ENCODE peak calls at places on chromosomes 13 and 19, in nine cellular contexts. V is tibial nerve, M is SK-N-SH, Y is ovary, L is A549, P is transverse colon, H is stomach, R is K562, B is H1. K is an unnamed sample. For H3K4me1, the result is how much of the 10 kb centered on the place peaks cover.

GRCh38 chr13:113448885-113449692 is 4.2 kb downstream of the ADPRHL1 start:
- DNase-seq in V (peak), M (no peak), Y (peak), L (peak), P (peak), H (peak), R (peak), B (no peak), K (no peak)

GRCh38 chr13:41568990-41569387 is 111.6 kb downstream of the RGCC start:
- DNase-seq in V (no peak), M (no peak), Y (no peak), L (no peak), P (no peak), H (no peak), R (no peak), B (no peak), K (no peak)

GRCh38 chr13:34926513-34926912 is 15.6 kb upstream of the NBEA start:
- DNase-seq in V (no peak), M (no peak), Y (no peak), L (peak), P (no peak), H (no peak), R (no peak), B (no peak), K (no peak)

GRCh38 chr19:56111601-56112312 is 9.3 kb downstream of the ZNF787 start:
- DNase-seq in V (no peak), M (peak), Y (no peak), L (no peak), P (peak), H (peak), R (no peak), B (no peak), K (peak)

GRCh38 chr19:35044317-35045117 is 3.0 kb downstream of the HPN start:
- DNase-seq in V (peak), M (peak), Y (peak), L (peak), P (peak), H (peak), R (peak), B (no peak), K (no peak)

GRCh38 chr13:101554420-101555125 is 102.1 kb downstream of the ITGBL1 start:
- DNase-seq in V (no peak), M (no peak), Y (no peak), L (no peak), P (no peak), H (no peak), R (no peak), B (no peak), K (no peak)

GRCh38 chr19:53771133-53771532 is 53.0 kb downstream of the NLRP12 start:
- DNase-seq in V (no peak), M (no peak), Y (no peak), L (no peak), P (no peak), H (no peak), R (no peak), B (no peak), K (no peak)

GRCh38 chr19:52689804-52690394 is 44.9 kb downstream of the ZNF611 start:
- DNase-seq in V (peak), M (peak), Y (peak), L (no peak), P (peak), H (peak), R (peak), B (no peak), K (peak)

GRCh38 chr13:75469087-75469486 is 12.9 kb downstream of the TBC1D4 start:
- DNase-seq in V (no peak), M (no peak), Y (no peak), L (no peak), P (no peak), H (no peak), R (peak), B (no peak), K (no peak)

GRCh38 chr19:38202504-38202903 is 21.5 kb downstream of the DPF1 start:
- DNase-seq in V (no peak), M (no peak), Y (no peak), L (no peak), P (no peak), H (no peak), R (no peak), B (no peak), K (no peak)

GRCh38 chr19:18514800-18515682 is 6.8 kb downstream of the ELL start:
- DNase-seq in V (peak), M (no peak), Y (peak), L (peak), P (peak), H (peak), R (no peak), B (no peak), K (no peak)

GRCh38 chr13:42815686-42816085 is 34.3 kb downstream of the FAM216B start:
- DNase-seq in V (no peak), M (no peak), Y (no peak), L (no peak), P (no peak), H (no peak), R (no peak), B (no peak), K (no peak)

GRCh38 chr13:40485611-40486517 is 180.6 kb downstream of the FOXO1 start:
- DNase-seq in V (no peak), M (no peak), Y (no peak), L (no peak), P (no peak), H (no peak), R (no peak), B (no peak), K (no peak)

GRCh38 chr19:5445667-5446066 is 9.6 kb upstream of the ZNRF4 start:
- DNase-seq in V (no peak), M (no peak), Y (no peak), L (peak), P (no peak), H (no peak), R (peak), B (no peak), K (no peak)

GRCh38 chr13:46523972-46524737 is 28.8 kb upstream of the LRCH1 start:
- DNase-seq in V (no peak), M (no peak), Y (no peak), L (no peak), P (no peak), H (no peak), R (no peak), B (no peak), K (no peak)

GRCh38 chr13:99979453-99980200 is 2.0 kb upstream of the ZIC2 start:
- DNase-seq in V (no peak), M (peak), Y (no peak), L (peak), P (no peak), H (peak), R (no peak), B (no peak), K (peak)

GRCh38 chr13:23509781-23510543 is 60.2 kb upstream of the TNFRSF19 start:
- DNase-seq in V (no peak), M (no peak), Y (no peak), L (no peak), P (no peak), H (no peak), R (no peak), B (no peak), K (no peak)

GRCh38 chr13:66914155-66914554 is 316.0 kb downstream of the PCDH9 start:
- DNase-seq in V (no peak), M (no peak), Y (no peak), L (no peak), P (no peak), H (no peak), R (no peak), B (no peak), K (no peak)

GRCh38 chr13:35393886-35394285 is 82.6 kb downstream of the MAB21L1 start:
- DNase-seq in V (no peak), M (no peak), Y (no peak), L (no peak), P (no peak), H (no peak), R (no peak), B (no peak), K (no peak)

GRCh38 chr19:35830986-35831385 is 18.3 kb upstream of the PRODH2 start:
- DNase-seq in V (no peak), M (no peak), Y (no peak), L (no peak), P (no peak), H (no peak), R (no peak), B (no peak), K (no peak)

GRCh38 chr13:36431204-36432105 is 840 bp upstream of the CCNA1 start:
- DNase-seq in V (no peak), M (no peak), Y (no peak), L (no peak), P (no peak), H (no peak), R (no peak), B (no peak), K (no peak)

GRCh38 chr19:55165952-55166529 is 372 bp downstream of the DNAAF3 start:
- DNase-seq in V (no peak), M (peak), Y (peak), L (peak), P (peak), H (peak), R (peak), B (no peak), K (no peak)

GRCh38 chr13:75776550-75776949 is 140.4 kb downstream of the LMO7 start:
- DNase-seq in V (no peak), M (no peak), Y (no peak), L (no peak), P (no peak), H (no peak), R (no peak), B (no peak), K (no peak)

GRCh38 chr13:100650321-100650720 is 24.3 kb downstream of the TMTC4 start:
- DNase-seq in V (no peak), M (no peak), Y (no peak), L (no peak), P (no peak), H (no peak), R (no peak), B (no peak), K (no peak)

GRCh38 chr13:41960195-41960699 is 662 bp downstream of the VWA8 start:
- DNase-seq in V (no peak), M (no peak), Y (no peak), L (no peak), P (peak), H (no peak), R (no peak), B (no peak), K (no peak)

GRCh38 chr19:35559281-35559659 is 4.2 kb downstream of the ATP4A start:
- DNase-seq in V (no peak), M (no peak), Y (no peak), L (no peak), P (no peak), H (no peak), R (no peak), B (no peak), K (no peak)

GRCh38 chr13:37187611-37188010 is 82.1 kb upstream of the CSNK1A1L start:
- DNase-seq in V (no peak), M (no peak), Y (no peak), L (no peak), P (no peak), H (no peak), R (no peak), B (no peak), K (no peak)

GRCh38 chr13:23898101-23898500 is 799 bp upstream of the C1QTNF9B start:
- DNase-seq in V (no peak), M (no peak), Y (peak), L (no peak), P (peak), H (no peak), R (no peak), B (no peak), K (no peak)

GRCh38 chr19:7534531-7534980 is 961 bp upstream of the PNPLA6 start:
- DNase-seq in V (peak), M (peak), Y (peak), L (peak), P (peak), H (peak), R (peak), B (peak), K (no peak)

GRCh38 chr13:88565566-88565965 is 894.4 kb downstream of the SLITRK5 start:
- DNase-seq in V (no peak), M (peak), Y (no peak), L (no peak), P (no peak), H (no peak), R (no peak), B (no peak), K (no peak)

GRCh38 chr19:51016798-51017683 is 2.5 kb downstream of the KLK10 start:
- DNase-seq in V (peak), M (peak), Y (peak), L (peak), P (peak), H (peak), R (peak), B (peak), K (no peak)

GRCh38 chr19:35261356-35262100 is 7.2 kb upstream of the USF2 start:
- DNase-seq in V (no peak), M (no peak), Y (no peak), L (no peak), P (no peak), H (peak), R (no peak), B (no peak), K (no peak)

GRCh38 chr19:5536337-5536894 is 31.3 kb downstream of the TINCR start:
- DNase-seq in V (no peak), M (peak), Y (peak), L (peak), P (no peak), H (peak), R (peak), B (peak), K (no peak)

GRCh38 chr19:10565028-10565566 is 713 bp downstream of the KRI1 start:
- DNase-seq in V (peak), M (peak), Y (peak), L (peak), P (peak), H (peak), R (peak), B (no peak), K (peak)
- TF ChIP-seq EP300 in V (no peak), M (no peak), Y (no peak), L (no peak), P (no peak), H (no peak), R (no peak), B (no peak), K (no peak)

DNA sequence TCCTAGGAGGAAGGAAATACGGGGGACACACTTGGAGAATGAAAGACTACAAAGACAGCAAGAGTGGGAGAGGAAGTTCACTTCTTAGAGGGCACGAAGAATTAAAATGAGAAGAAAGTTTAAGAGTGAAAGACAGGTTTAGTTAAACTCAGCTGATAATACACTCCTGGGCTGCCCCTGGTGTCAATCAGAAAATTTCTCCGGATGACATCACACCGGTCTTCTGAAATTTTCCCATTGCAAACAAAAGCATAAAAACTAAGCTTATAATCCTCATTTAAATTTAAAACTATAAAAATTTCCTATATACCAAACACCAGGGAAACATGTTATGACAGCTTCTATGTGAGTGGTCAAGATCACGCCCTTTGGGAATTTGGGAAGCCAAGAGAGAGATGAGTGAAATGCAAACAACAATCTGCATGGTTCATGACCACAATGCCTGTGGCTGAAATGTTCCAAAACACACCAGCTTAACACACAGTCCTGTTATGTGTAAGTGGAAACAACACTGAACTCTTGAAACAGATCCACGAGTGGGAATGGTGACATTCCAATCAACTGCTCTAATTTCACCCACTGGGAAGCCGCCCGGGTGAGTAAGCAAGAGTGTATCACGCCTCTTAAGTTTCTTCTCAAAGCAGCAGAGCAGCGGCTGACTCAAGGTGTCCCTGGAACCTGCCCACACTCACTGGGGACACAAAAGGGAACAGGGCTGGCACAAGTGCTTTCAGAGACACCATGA is 49.0 kb downstream of the BRD4 start:
- DNase-seq in V (no peak), M (no peak), Y (peak), L (no peak), P (no peak), H (no peak), R (no peak), B (no peak), K (no peak)
- H3K4me1 ChIP-seq in V (half or more), M (half or more), Y (half or more), L (half or more), P (half or more), H (half or more), R (half or more), B (under half), K (half or more)

DNA sequence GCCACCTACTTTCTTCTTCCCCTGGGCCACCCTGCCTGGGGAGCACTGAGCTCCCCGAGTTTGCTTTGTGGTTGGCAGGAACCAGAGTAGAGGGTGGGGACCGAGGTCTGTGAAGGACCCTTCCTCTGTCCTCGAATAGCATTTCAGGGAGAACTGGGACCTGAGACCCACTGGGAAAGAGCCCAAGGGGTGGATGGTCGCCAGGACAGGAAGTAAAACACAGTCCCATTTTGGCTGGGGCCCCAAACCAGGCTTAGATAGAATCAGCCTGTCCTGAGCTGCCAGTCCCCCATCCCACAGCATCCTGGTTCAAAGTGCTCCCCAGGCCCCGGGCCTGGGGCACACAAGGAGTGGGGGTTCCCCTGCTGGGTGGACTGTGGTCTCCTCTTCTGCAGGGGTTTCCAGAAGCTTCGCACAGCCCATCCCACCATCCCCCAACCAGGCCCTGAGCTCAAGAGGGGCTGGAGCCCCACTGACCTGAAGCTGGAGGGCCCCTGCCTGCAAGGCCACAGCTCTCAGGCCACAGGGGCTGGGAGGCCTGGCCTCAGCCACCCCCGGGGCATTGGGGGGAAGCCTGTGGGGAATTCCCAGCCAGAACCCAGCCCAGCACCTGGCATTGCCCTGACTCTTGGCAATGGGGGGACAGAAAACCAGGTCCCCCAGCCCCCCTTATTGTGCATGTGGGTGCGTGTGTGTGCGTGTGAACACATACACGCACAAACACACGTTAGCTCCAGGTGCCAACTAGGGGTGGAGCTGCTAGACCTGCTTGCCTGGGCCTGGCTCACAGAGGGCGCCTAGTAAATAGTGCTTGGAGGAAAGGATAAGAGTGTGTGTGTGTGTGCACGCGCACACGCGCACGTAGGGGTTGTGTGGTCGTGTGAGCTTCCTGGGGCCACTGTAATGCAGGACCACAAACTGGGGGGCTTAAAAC is 994 bp upstream of the MKNK2 start:
- DNase-seq in V (no peak), M (no peak), Y (peak), L (no peak), P (peak), H (peak), R (no peak), B (no peak), K (peak)
- H3K4me3 ChIP-seq in V (peak), M (no peak), Y (peak), L (peak), P (peak), H (peak), R (peak), B (no peak), K (peak)

DNA sequence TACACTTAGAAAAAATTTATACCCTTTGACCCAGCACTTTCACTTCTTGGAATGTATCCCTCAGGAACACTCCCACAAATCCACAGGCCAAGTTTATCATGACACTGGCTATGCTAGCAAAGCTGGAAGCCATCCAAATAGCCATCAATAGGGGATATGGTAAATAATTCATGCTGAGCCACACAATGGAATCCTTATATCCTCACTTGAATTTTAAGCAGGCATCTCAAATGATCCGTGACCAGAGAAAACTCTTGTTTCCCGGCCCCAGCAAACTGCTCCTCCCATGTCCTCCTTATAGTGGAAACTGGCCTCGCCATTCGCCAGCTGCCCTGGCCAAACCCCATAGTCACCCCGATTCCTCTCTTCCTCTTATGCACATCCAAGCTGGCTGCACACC is 37.6 kb downstream of the GRIK5 start:
- DNase-seq in V (no peak), M (no peak), Y (no peak), L (no peak), P (no peak), H (no peak), R (no peak), B (peak), K (no peak)
- TF ChIP-seq EP300 in V (no peak), M (no peak), Y (no peak), L (no peak), P (no peak), H (no peak), R (no peak), B (no peak), K (no peak)

GRCh38 chr19:46497773-46498172 is 2.1 kb upstream of the PNMA8B start:
- DNase-seq in V (no peak), M (no peak), Y (no peak), L (peak), P (no peak), H (no peak), R (no peak), B (no peak), K (no peak)
- H3K4me1 ChIP-seq in V (under half), M (under half), Y (under half), L (under half), P (under half), H (under half), R (under half), B (under half), K (under half)

GRCh38 chr13:97109841-97110492 is 112.2 kb upstream of the MBNL2 start:
- DNase-seq in V (peak), M (peak), Y (peak), L (peak), P (peak), H (peak), R (peak), B (peak), K (peak)
- H3K4me3 ChIP-seq in V (no peak), M (no peak), Y (no peak), L (no peak), P (no peak), H (peak), R (no peak), B (no peak), K (peak)

GRCh38 chr13:111912991-111913781 is 153.8 kb upstream of the SOX1 start:
- DNase-seq in V (no peak), M (no peak), Y (no peak), L (no peak), P (no peak), H (no peak), R (no peak), B (no peak), K (peak)
- TF ChIP-seq EP300 in V (no peak), M (no peak), Y (no peak), L (no peak), P (no peak), H (no peak), R (no peak), B (no peak), K (no peak)

GRCh38 chr19:42113641-42114348 is 18.5 kb downstream of the POU2F2 start:
- DNase-seq in V (no peak), M (no peak), Y (no peak), L (peak), P (no peak), H (no peak), R (no peak), B (peak), K (no peak)
- H3K4me1 ChIP-seq in V (under half), M (under half), Y (under half), L (under half), P (under half), H (under half), R (under half), B (under half), K (under half)